ENCODE peak calls at places on chromosomes 5 and 9, in six cellular contexts. W, V, H, O, J and F are unnamed samples.

GRCh38 chr9:10251490-10251889 is 361.3 kb downstream of the PTPRD start:
- DNase-seq in W (peak; percentile 61), V (no peak), H (no peak), O (peak; percentile 43), J (no peak), F (no peak)

GRCh38 chr9:127075592-127076380 is 46.6 kb downstream of the ANGPTL2 start:
- DNase-seq in W (no peak), V (no peak), H (no peak), O (no peak), J (no peak), F (no peak)

GRCh38 chr5:2698581-2698980 is 52.9 kb downstream of the IRX2 start:
- DNase-seq in W (no peak), V (no peak), H (no peak), O (no peak), J (no peak), F (no peak)

GRCh38 chr9:20442461-20443319 is 179.6 kb downstream of the MLLT3 start:
- DNase-seq in W (no peak), V (no peak), H (no peak), O (no peak), J (no peak), F (no peak)

GRCh38 chr9:34374905-34375552 is 1.7 kb downstream of the MYORG start:
- DNase-seq in W (no peak), V (no peak), H (no peak), O (peak; percentile 66), J (no peak), F (peak; percentile 25)

GRCh38 chr9:76662476-76663281 is 101.6 kb upstream of the PCA3 start:
- DNase-seq in W (no peak), V (no peak), H (no peak), O (no peak), J (no peak), F (no peak)

GRCh38 chr5:57441557-57441956 is 41.1 kb downstream of the ACTBL2 start:
- DNase-seq in W (peak; percentile 75), V (peak; percentile 28), H (no peak), O (no peak), J (no peak), F (no peak)

GRCh38 chr9:136020206-136020605 is 59.0 kb upstream of the UBAC1 start:
- DNase-seq in W (no peak), V (no peak), H (no peak), O (peak; percentile 0), J (peak; percentile 16), F (no peak)

GRCh38 chr5:144484124-144484897 is 313.6 kb downstream of the KCTD16 start:
- DNase-seq in W (no peak), V (no peak), H (no peak), O (no peak), J (no peak), F (no peak)

GRCh38 chr9:112047538-112048066 is 127.5 kb downstream of the SUSD1 start:
- DNase-seq in W (no peak), V (no peak), H (no peak), O (no peak), J (no peak), F (no peak)

GRCh38 chr5:105506692-105507277 is 1944.2 kb upstream of the NUDT12 start:
- DNase-seq in W (no peak), V (no peak), H (no peak), O (peak; percentile 3), J (no peak), F (peak; percentile 7)

GRCh38 chr9:93084471-93084881 is 11.5 kb upstream of the CARD19 start:
- DNase-seq in W (no peak), V (peak; percentile 12), H (no peak), O (no peak), J (peak; percentile 3), F (no peak)

GRCh38 chr9:10447036-10447435 is 165.8 kb downstream of the PTPRD start:
- DNase-seq in W (no peak), V (no peak), H (no peak), O (no peak), J (no peak), F (no peak)

GRCh38 chr5:62653001-62653863 is 74.6 kb downstream of the LRRC70 start:
- DNase-seq in W (no peak), V (no peak), H (no peak), O (peak; percentile 10), J (no peak), F (no peak)

GRCh38 chr5:132641241-132641723 is 16.7 kb upstream of the IL13 start:
- DNase-seq in W (no peak), V (no peak), H (no peak), O (no peak), J (no peak), F (peak; percentile 23)

GRCh38 chr9:108416321-108416720 is 439.5 kb downstream of the ACTL7B start:
- DNase-seq in W (peak; percentile 20), V (no peak), H (no peak), O (no peak), J (no peak), F (no peak)
- TF ChIP-seq CTCF in W (peak; percentile 18), V (no peak), H (no peak), O (no peak), J (peak; percentile 33), F (no peak)

GRCh38 chr5:65037845-65038815 is 269.4 kb downstream of the CWC27 start:
- DNase-seq in W (no peak), V (no peak), H (peak; percentile 53), O (no peak), J (no peak), F (no peak)
- TF ChIP-seq CTCF in W (no peak), V (no peak), H (no peak), O (peak; percentile 29), J (peak; percentile 48), F (peak; percentile 50)

GRCh38 chr9:119357697-119358096 is 11.5 kb downstream of the BRINP1 start:
- DNase-seq in W (no peak), V (no peak), H (no peak), O (no peak), J (no peak), F (no peak)
- TF ChIP-seq CTCF in W (no peak), V (no peak), H (no peak), O (no peak), J (no peak), F (no peak)

GRCh38 chr5:155047818-155048217 is 34.3 kb downstream of the KIF4B start:
- DNase-seq in W (no peak), V (no peak), H (no peak), O (no peak), J (no peak), F (no peak)

GRCh38 chr5:155046591-155046990 is 33.0 kb downstream of the KIF4B start:
- DNase-seq in W (no peak), V (no peak), H (no peak), O (no peak), J (no peak), F (no peak)

GRCh38 chr5:155052532-155052931 is 39.0 kb downstream of the KIF4B start:
- DNase-seq in W (no peak), V (no peak), H (no peak), O (no peak), J (no peak), F (no peak)

GRCh38 chr5:155050384-155051019 is 36.9 kb downstream of the KIF4B start:
- DNase-seq in W (no peak), V (no peak), H (no peak), O (no peak), J (no peak), F (no peak)

GRCh38 chr5:155049569-155050383 is 36.2 kb downstream of the KIF4B start:
- DNase-seq in W (no peak), V (no peak), H (no peak), O (no peak), J (no peak), F (no peak)
- TF ChIP-seq CTCF in W (no peak), V (no peak), H (no peak), O (no peak), J (peak; percentile 38), F (peak; percentile 53)

DNA sequence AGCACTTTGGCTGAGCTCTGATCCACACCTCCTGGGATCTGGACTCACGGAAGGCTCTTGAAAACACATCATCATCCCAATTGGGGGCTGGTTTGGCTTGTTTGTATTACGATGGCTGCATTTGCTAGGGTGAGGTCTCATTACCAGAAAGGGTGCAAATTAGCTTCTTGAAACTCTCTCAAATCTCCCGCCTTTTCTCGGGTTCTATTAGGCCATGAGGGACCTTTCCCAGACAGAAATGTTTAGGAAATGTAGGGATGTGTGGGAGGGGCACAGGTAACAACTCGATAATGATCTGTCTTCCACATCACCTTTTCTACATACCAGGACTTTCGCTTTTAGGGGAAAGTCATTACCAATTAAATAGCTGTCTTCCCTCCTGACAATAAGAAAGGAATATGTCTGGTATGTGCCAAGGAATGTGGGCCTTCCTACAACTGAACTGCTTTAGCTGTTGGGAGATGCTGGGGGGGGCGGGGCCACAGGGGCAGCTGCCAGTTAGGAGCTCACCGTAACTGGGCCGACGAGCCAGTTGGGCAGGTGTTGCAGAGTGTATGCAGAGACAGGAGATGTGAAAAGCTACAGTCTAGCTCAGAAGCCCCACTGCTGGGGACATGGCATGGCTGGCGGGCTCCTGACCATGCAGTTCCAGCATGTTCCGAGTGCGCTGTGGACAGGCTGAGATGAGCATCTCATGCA is 71.2 kb downstream of the AK8 start:
- DNase-seq in W (peak; percentile 30), V (no peak), H (no peak), O (no peak), J (no peak), F (no peak)
- TF ChIP-seq CTCF in W (no peak), V (no peak), H (no peak), O (no peak), J (no peak), F (no peak)

GRCh38 chr5:77844408-77845272 is 68.5 kb upstream of the TBCA start:
- DNase-seq in W (no peak), V (peak; percentile 22), H (no peak), O (no peak), J (peak; percentile 28), F (peak; percentile 69)
- TF ChIP-seq CTCF in W (no peak), V (no peak), H (no peak), O (no peak), J (no peak), F (peak; percentile 38)

DNA sequence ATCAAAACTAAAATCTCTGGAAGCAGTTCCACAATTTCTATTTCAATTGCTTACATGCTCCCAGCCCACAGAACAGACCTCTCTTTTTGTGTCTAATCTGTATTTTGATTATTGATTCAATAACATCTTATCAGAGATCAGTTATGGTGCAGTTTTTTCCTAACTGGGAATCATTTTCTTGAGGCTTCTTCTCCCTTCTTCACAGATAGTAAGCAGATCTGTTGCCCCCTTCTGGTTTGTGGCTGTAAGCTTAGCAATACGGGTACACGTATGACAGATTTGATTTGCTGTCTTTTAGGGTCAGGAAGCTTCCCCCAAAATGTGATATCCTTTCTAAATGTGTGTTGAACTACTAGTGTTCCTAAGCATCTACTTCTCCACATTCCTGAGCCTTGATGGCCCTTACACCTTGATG is 39.4 kb downstream of the MRPS27 start:
- DNase-seq in W (peak; percentile 38), V (peak; percentile 27), H (no peak), O (peak; percentile 31), J (peak; percentile 37), F (no peak)
- TF ChIP-seq CTCF in W (peak; percentile 58), V (no peak), H (no peak), O (peak; percentile 46), J (peak; percentile 75), F (peak; percentile 30)